ENCODE peak calls at places on chromosomes 2 and 18, in ten cellular contexts. One of them, this sample, is unnamed.

GRCh38 chr2:27988718-27989117 is 98.2 kb downstream of the BABAM2 start:
- DNase-seq in cardiac fibroblast: no peak
- DNase-seq in lower lobe of right lung: no peak
- DNase-seq in tibial nerve: no peak
- DNase-seq in fibroblast of mammary gland: no peak
- DNase-seq in endothelial cell: no peak
- DNase-seq in cardiac muscle cell: no peak
- DNase-seq in AG10803: no peak
- DNase-seq in MCF 10A: no peak
- DNase-seq in fibroblast of villous mesenchyme: no peak
- DNase-seq in this sample: no peak

GRCh38 chr18:36440614-36441013 is 143.1 kb downstream of the FHOD3 start:
- DNase-seq in cardiac fibroblast: no peak
- DNase-seq in lower lobe of right lung: no peak
- DNase-seq in tibial nerve: no peak
- DNase-seq in fibroblast of mammary gland: no peak
- DNase-seq in endothelial cell: no peak
- DNase-seq in cardiac muscle cell: no peak
- DNase-seq in AG10803: peak; percentile 88
- DNase-seq in MCF 10A: no peak
- DNase-seq in fibroblast of villous mesenchyme: no peak
- DNase-seq in this sample: no peak

GRCh38 chr2:63081404-63081803 is 30.8 kb downstream of the OTX1 start:
- DNase-seq in cardiac fibroblast: no peak
- DNase-seq in lower lobe of right lung: no peak
- DNase-seq in tibial nerve: no peak
- DNase-seq in fibroblast of mammary gland: no peak
- DNase-seq in endothelial cell: no peak
- DNase-seq in cardiac muscle cell: no peak
- DNase-seq in AG10803: no peak
- DNase-seq in MCF 10A: no peak
- DNase-seq in fibroblast of villous mesenchyme: no peak
- DNase-seq in this sample: no peak

GRCh38 chr18:46660955-46661749 is 4.1 kb upstream of the LOXHD1 start:
- DNase-seq in cardiac fibroblast: peak; percentile 46
- DNase-seq in lower lobe of right lung: no peak
- DNase-seq in tibial nerve: no peak
- DNase-seq in fibroblast of mammary gland: peak; percentile 23
- DNase-seq in endothelial cell: peak; percentile 24
- DNase-seq in cardiac muscle cell: peak; percentile 40
- DNase-seq in AG10803: peak; percentile 41
- DNase-seq in MCF 10A: no peak
- DNase-seq in fibroblast of villous mesenchyme: peak; percentile 21
- DNase-seq in this sample: peak; percentile 49

GRCh38 chr2:15704086-15704787 is 112.6 kb downstream of the DDX1 start:
- DNase-seq in cardiac fibroblast: peak; percentile 46
- DNase-seq in lower lobe of right lung: no peak
- DNase-seq in tibial nerve: no peak
- DNase-seq in fibroblast of mammary gland: no peak
- DNase-seq in endothelial cell: no peak
- DNase-seq in cardiac muscle cell: no peak
- DNase-seq in AG10803: no peak
- DNase-seq in MCF 10A: no peak
- DNase-seq in fibroblast of villous mesenchyme: no peak
- DNase-seq in this sample: no peak

GRCh38 chr2:15868704-15869103 is 71.6 kb upstream of the MYCN start:
- DNase-seq in cardiac fibroblast: no peak
- DNase-seq in lower lobe of right lung: no peak
- DNase-seq in tibial nerve: no peak
- DNase-seq in fibroblast of mammary gland: no peak
- DNase-seq in endothelial cell: no peak
- DNase-seq in cardiac muscle cell: no peak
- DNase-seq in AG10803: no peak
- DNase-seq in MCF 10A: no peak
- DNase-seq in fibroblast of villous mesenchyme: no peak
- DNase-seq in this sample: no peak

GRCh38 chr2:30074023-30074422 is 72.8 kb upstream of the YPEL5 start:
- DNase-seq in cardiac fibroblast: peak; percentile 24
- DNase-seq in lower lobe of right lung: no peak
- DNase-seq in tibial nerve: no peak
- DNase-seq in fibroblast of mammary gland: peak; percentile 77
- DNase-seq in endothelial cell: no peak
- DNase-seq in cardiac muscle cell: no peak
- DNase-seq in AG10803: peak; percentile 55
- DNase-seq in MCF 10A: peak; percentile 23
- DNase-seq in fibroblast of villous mesenchyme: no peak
- DNase-seq in this sample: no peak

GRCh38 chr2:227821043-227821942 is 7.7 kb downstream of the CCL20 start:
- DNase-seq in cardiac fibroblast: no peak
- DNase-seq in lower lobe of right lung: no peak
- DNase-seq in tibial nerve: no peak
- DNase-seq in fibroblast of mammary gland: peak; percentile 71
- DNase-seq in endothelial cell: no peak
- DNase-seq in cardiac muscle cell: no peak
- DNase-seq in AG10803: no peak
- DNase-seq in MCF 10A: peak; percentile 18
- DNase-seq in fibroblast of villous mesenchyme: no peak
- DNase-seq in this sample: no peak

GRCh38 chr2:234494361-234495075 is 2.4 kb downstream of the ARL4C start:
- DNase-seq in cardiac fibroblast: peak; percentile 61
- DNase-seq in lower lobe of right lung: no peak
- DNase-seq in tibial nerve: no peak
- DNase-seq in fibroblast of mammary gland: no peak
- DNase-seq in endothelial cell: no peak
- DNase-seq in cardiac muscle cell: peak; percentile 81
- DNase-seq in AG10803: peak; percentile 56
- DNase-seq in MCF 10A: peak; percentile 14
- DNase-seq in fibroblast of villous mesenchyme: peak; percentile 32
- DNase-seq in this sample: no peak

GRCh38 chr2:70140978-70141753 is 49.7 kb downstream of the C2orf42 start:
- DNase-seq in cardiac fibroblast: peak; percentile 20
- DNase-seq in lower lobe of right lung: peak; percentile 69
- DNase-seq in tibial nerve: no peak
- DNase-seq in fibroblast of mammary gland: peak; percentile 69
- DNase-seq in endothelial cell: peak; percentile 43
- DNase-seq in cardiac muscle cell: no peak
- DNase-seq in AG10803: peak; percentile 49
- DNase-seq in MCF 10A: peak; percentile 33
- DNase-seq in fibroblast of villous mesenchyme: peak; percentile 53
- DNase-seq in this sample: peak; percentile 62

GRCh38 chr18:9774150-9774549 is 66.0 kb downstream of the RAB31 start:
- DNase-seq in cardiac fibroblast: no peak
- DNase-seq in lower lobe of right lung: no peak
- DNase-seq in tibial nerve: no peak
- DNase-seq in fibroblast of mammary gland: no peak
- DNase-seq in endothelial cell: no peak
- DNase-seq in cardiac muscle cell: no peak
- DNase-seq in AG10803: no peak
- DNase-seq in MCF 10A: no peak
- DNase-seq in fibroblast of villous mesenchyme: no peak
- DNase-seq in this sample: no peak

GRCh38 chr18:72456802-72457201 is 87.3 kb downstream of the CBLN2 start:
- DNase-seq in cardiac fibroblast: peak; percentile 31
- DNase-seq in lower lobe of right lung: no peak
- DNase-seq in tibial nerve: no peak
- DNase-seq in fibroblast of mammary gland: peak; percentile 5
- DNase-seq in endothelial cell: no peak
- DNase-seq in cardiac muscle cell: no peak
- DNase-seq in AG10803: peak; percentile 14
- DNase-seq in MCF 10A: no peak
- DNase-seq in fibroblast of villous mesenchyme: peak; percentile 3
- DNase-seq in this sample: no peak

GRCh38 chr2:113700186-113700841 is 56.1 kb downstream of the SLC35F5 start:
- DNase-seq in cardiac fibroblast: peak; percentile 44
- DNase-seq in lower lobe of right lung: peak; percentile 64
- DNase-seq in tibial nerve: no peak
- DNase-seq in fibroblast of mammary gland: no peak
- DNase-seq in endothelial cell: no peak
- DNase-seq in cardiac muscle cell: peak; percentile 20
- DNase-seq in AG10803: no peak
- DNase-seq in MCF 10A: no peak
- DNase-seq in fibroblast of villous mesenchyme: peak; percentile 71
- DNase-seq in this sample: no peak
- TF ChIP-seq CTCF in cardiac fibroblast: peak; percentile 40
- TF ChIP-seq CTCF in lower lobe of right lung: peak; percentile 19
- TF ChIP-seq CTCF in tibial nerve: peak; percentile 37
- TF ChIP-seq CTCF in fibroblast of mammary gland: no peak
- TF ChIP-seq CTCF in endothelial cell: no peak
- TF ChIP-seq CTCF in cardiac muscle cell: no peak
- TF ChIP-seq CTCF in AG10803: no peak
- TF ChIP-seq CTCF in MCF 10A: no peak
- TF ChIP-seq CTCF in fibroblast of villous mesenchyme: no peak
- TF ChIP-seq CTCF in this sample: no peak

GRCh38 chr2:216773072-216773471 is 77.7 kb upstream of the IGFBP5 start:
- DNase-seq in cardiac fibroblast: no peak
- DNase-seq in lower lobe of right lung: no peak
- DNase-seq in tibial nerve: no peak
- DNase-seq in fibroblast of mammary gland: no peak
- DNase-seq in endothelial cell: no peak
- DNase-seq in cardiac muscle cell: peak; percentile 85
- DNase-seq in AG10803: no peak
- DNase-seq in MCF 10A: no peak
- DNase-seq in fibroblast of villous mesenchyme: no peak
- DNase-seq in this sample: no peak

GRCh38 chr2:216774180-216774579 is 78.8 kb upstream of the IGFBP5 start:
- DNase-seq in cardiac fibroblast: no peak
- DNase-seq in lower lobe of right lung: no peak
- DNase-seq in tibial nerve: no peak
- DNase-seq in fibroblast of mammary gland: no peak
- DNase-seq in endothelial cell: no peak
- DNase-seq in cardiac muscle cell: no peak
- DNase-seq in AG10803: peak; percentile 21
- DNase-seq in MCF 10A: no peak
- DNase-seq in fibroblast of villous mesenchyme: no peak
- DNase-seq in this sample: no peak

GRCh38 chr2:216774620-216775019 is 79.3 kb upstream of the IGFBP5 start:
- DNase-seq in cardiac fibroblast: peak; percentile 70
- DNase-seq in lower lobe of right lung: no peak
- DNase-seq in tibial nerve: no peak
- DNase-seq in fibroblast of mammary gland: peak; percentile 96
- DNase-seq in endothelial cell: no peak
- DNase-seq in cardiac muscle cell: peak; percentile 59
- DNase-seq in AG10803: peak; percentile 90
- DNase-seq in MCF 10A: peak; percentile 48
- DNase-seq in fibroblast of villous mesenchyme: peak; percentile 62
- DNase-seq in this sample: no peak

GRCh38 chr2:216776076-216776726 is 80.9 kb upstream of the IGFBP5 start:
- DNase-seq in cardiac fibroblast: no peak
- DNase-seq in lower lobe of right lung: no peak
- DNase-seq in tibial nerve: no peak
- DNase-seq in fibroblast of mammary gland: no peak
- DNase-seq in endothelial cell: no peak
- DNase-seq in cardiac muscle cell: no peak
- DNase-seq in AG10803: no peak
- DNase-seq in MCF 10A: no peak
- DNase-seq in fibroblast of villous mesenchyme: no peak
- DNase-seq in this sample: no peak

DNA sequence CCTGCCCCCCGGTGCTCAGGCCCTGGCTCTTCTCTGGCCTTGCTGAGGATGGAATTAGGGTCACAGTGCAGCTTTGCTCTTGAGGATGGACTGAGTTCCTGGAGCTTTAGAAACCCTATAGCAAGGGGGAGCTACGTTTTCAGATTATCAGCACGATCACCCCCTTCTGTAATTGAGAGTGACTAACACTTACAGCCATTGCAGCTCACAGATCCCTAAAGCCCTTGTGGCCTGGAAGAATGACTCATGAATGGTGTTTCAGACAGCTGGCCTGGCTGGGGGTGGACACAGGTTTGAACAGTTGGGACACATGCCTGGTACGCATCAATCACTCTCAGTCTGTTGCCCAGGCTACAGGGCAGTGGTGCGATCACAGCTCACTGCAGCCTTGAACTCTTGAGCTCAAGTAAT is 79.7 kb upstream of the IGFBP5 start:
- DNase-seq in cardiac fibroblast: peak; percentile 72
- DNase-seq in lower lobe of right lung: no peak
- DNase-seq in tibial nerve: no peak
- DNase-seq in fibroblast of mammary gland: peak; percentile 98
- DNase-seq in endothelial cell: no peak
- DNase-seq in cardiac muscle cell: peak; percentile 25
- DNase-seq in AG10803: peak; percentile 97
- DNase-seq in MCF 10A: peak; percentile 95
- DNase-seq in fibroblast of villous mesenchyme: peak; percentile 86
- DNase-seq in this sample: no peak
- TF ChIP-seq CTCF in cardiac fibroblast: no peak
- TF ChIP-seq CTCF in lower lobe of right lung: no peak
- TF ChIP-seq CTCF in tibial nerve: no peak
- TF ChIP-seq CTCF in fibroblast of mammary gland: peak; percentile 5
- TF ChIP-seq CTCF in endothelial cell: no peak
- TF ChIP-seq CTCF in cardiac muscle cell: no peak
- TF ChIP-seq CTCF in AG10803: peak; percentile 37
- TF ChIP-seq CTCF in MCF 10A: no peak
- TF ChIP-seq CTCF in fibroblast of villous mesenchyme: no peak
- TF ChIP-seq CTCF in this sample: no peak

GRCh38 chr2:56540901-56541300 is 357.1 kb downstream of the CCDC85A start:
- DNase-seq in cardiac fibroblast: no peak
- DNase-seq in lower lobe of right lung: no peak
- DNase-seq in tibial nerve: no peak
- DNase-seq in fibroblast of mammary gland: no peak
- DNase-seq in endothelial cell: no peak
- DNase-seq in cardiac muscle cell: no peak
- DNase-seq in AG10803: peak; percentile 36
- DNase-seq in MCF 10A: no peak
- DNase-seq in fibroblast of villous mesenchyme: no peak
- DNase-seq in this sample: no peak
- TF ChIP-seq CTCF in cardiac fibroblast: no peak
- TF ChIP-seq CTCF in lower lobe of right lung: no peak
- TF ChIP-seq CTCF in tibial nerve: no peak
- TF ChIP-seq CTCF in fibroblast of mammary gland: no peak
- TF ChIP-seq CTCF in endothelial cell: no peak
- TF ChIP-seq CTCF in cardiac muscle cell: no peak
- TF ChIP-seq CTCF in AG10803: no peak
- TF ChIP-seq CTCF in MCF 10A: no peak
- TF ChIP-seq CTCF in fibroblast of villous mesenchyme: no peak
- TF ChIP-seq CTCF in this sample: no peak

DNA sequence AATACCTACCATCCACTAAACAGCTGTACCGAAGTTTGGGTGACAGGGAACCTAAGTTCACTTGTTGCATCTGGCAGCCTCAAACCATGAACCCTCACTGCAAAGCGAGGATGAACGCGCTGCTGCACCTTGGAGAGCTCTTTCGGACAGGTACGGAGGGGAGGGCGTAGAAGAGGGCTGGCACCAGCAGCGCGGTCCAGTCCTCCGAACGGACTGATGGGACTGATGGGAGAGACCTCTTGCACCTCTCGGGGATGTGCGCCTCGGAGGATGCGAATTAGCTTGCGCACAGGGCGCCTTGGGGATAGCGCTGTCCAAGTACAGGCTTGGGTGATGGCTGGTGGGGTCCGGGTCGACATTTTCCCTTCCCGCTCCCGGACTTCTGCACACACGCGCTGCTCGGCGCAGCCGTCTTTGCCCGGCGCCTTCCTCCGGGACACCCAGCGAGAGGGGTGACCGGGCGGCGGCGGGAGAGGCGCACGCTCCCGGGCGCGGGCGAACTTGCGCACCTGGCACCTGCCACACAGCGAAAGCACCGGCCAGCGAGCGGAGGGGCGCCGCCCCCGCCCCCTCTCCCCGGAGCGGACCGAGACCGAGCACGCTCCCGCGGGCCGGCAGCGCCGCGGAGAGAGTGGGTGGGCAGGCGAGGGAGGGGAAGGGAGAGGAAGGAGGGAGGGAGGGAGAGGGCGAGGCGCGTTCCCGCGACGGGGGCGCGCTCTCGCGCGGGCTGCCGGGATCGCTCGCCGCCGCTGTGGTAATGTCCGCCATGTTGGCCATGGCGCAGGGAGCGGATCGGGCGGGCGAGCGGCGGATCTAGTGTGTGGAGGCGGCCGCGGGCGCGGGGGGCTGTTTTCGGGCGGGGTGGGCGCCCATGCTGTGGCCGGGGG is at the start of gene EPC2:
- DNase-seq in cardiac fibroblast: peak; percentile 90
- DNase-seq in lower lobe of right lung: peak; percentile 92
- DNase-seq in tibial nerve: peak; percentile 76
- DNase-seq in fibroblast of mammary gland: peak; percentile 75
- DNase-seq in endothelial cell: peak; percentile 90
- DNase-seq in cardiac muscle cell: peak; percentile 85
- DNase-seq in AG10803: peak; percentile 75
- DNase-seq in MCF 10A: peak; percentile 79
- DNase-seq in fibroblast of villous mesenchyme: peak; percentile 80
- DNase-seq in this sample: peak; percentile 92
- TF ChIP-seq CTCF in cardiac fibroblast: no peak
- TF ChIP-seq CTCF in lower lobe of right lung: no peak
- TF ChIP-seq CTCF in tibial nerve: no peak
- TF ChIP-seq CTCF in fibroblast of mammary gland: no peak
- TF ChIP-seq CTCF in endothelial cell: no peak
- TF ChIP-seq CTCF in cardiac muscle cell: no peak
- TF ChIP-seq CTCF in AG10803: peak; percentile 4
- TF ChIP-seq CTCF in MCF 10A: no peak
- TF ChIP-seq CTCF in fibroblast of villous mesenchyme: no peak
- TF ChIP-seq CTCF in this sample: no peak